ENCODE peak calls at places on chromosomes 4 and X, in six cellular contexts. G, L, M, X, W and S are unnamed samples.

GRCh38 chr4:71186566-71187398 is 152.0 kb upstream of the SLC4A4 start:
- DNase-seq in W (no peak), X (peak; percentile 20), M (peak; percentile 68), L (no peak), G (peak; percentile 20), S (peak; percentile 68)

GRCh38 chr4:48985976-48986653 is at the start of gene CWH43:
- DNase-seq in M (peak; percentile 55), W (no peak), X (no peak), L (no peak), G (no peak), S (peak; percentile 78)

GRCh38 chrX:108036298-108036973 is 8.4 kb upstream of the VSIG1 start:
- DNase-seq in M (peak; percentile 82), W (peak; percentile 67), L (no peak), G (no peak), X (peak; percentile 85), S (peak; percentile 35)

GRCh38 chr4:25970691-25971427 is 56.8 kb downstream of the SMIM20 start:
- DNase-seq in G (no peak), M (peak; percentile 92), W (no peak), L (no peak), X (no peak), S (peak; percentile 43)

GRCh38 chr4:21202959-21203358 is 502.7 kb downstream of the PACRGL start:
- DNase-seq in L (no peak), G (no peak), X (peak; percentile 8), M (no peak), W (no peak), S (no peak)

GRCh38 chrX:106144755-106145639 is 23.1 kb upstream of the PWWP3B start:
- DNase-seq in M (no peak), G (no peak), W (no peak), L (no peak), X (no peak), S (no peak)

GRCh38 chr4:87122252-87122651 is 98.2 kb downstream of the KLHL8 start:
- DNase-seq in L (no peak), G (no peak), X (no peak), W (no peak), M (peak; percentile 30), S (no peak)

GRCh38 chrX:94058728-94059382 is 384.8 kb downstream of the FAM133A start:
- DNase-seq in G (no peak), L (no peak), M (peak; percentile 22), X (no peak), W (no peak), S (peak; percentile 18)

GRCh38 chr4:139873111-139873866 is 207.7 kb downstream of the MGST2 start:
- DNase-seq in L (no peak), X (no peak), M (peak; percentile 6), W (no peak), G (no peak), S (no peak)